ENCODE peak calls at places on chromosomes 13 and 19, in eight cellular contexts. S, O, C, B, K, P, T and L are unnamed samples.

GRCh38 chr13:62793850-62794249 is 1378.2 kb upstream of the PCDH20 start:
- DNase-seq in S (no peak), O (no peak), C (no peak), B (no peak), K (no peak), P (no peak), T (no peak), L (no peak)

GRCh38 chr19:47414469-47414868 is 4.9 kb downstream of the MEIS3 start:
- DNase-seq in S (no peak), O (no peak), C (no peak), B (no peak), K (no peak), P (peak), T (no peak), L (no peak)

GRCh38 chr13:33284016-33284415 is 1.5 kb downstream of the STARD13 start:
- DNase-seq in S (no peak), O (no peak), C (no peak), B (no peak), K (no peak), P (no peak), T (no peak), L (peak)

GRCh38 chr19:1592755-1593628 is at the start of gene MBD3:
- DNase-seq in S (peak), O (peak), C (peak), B (peak), K (peak), P (peak), T (peak), L (peak)

GRCh38 chr19:3366104-3366760 is at the start of gene NFIC:
- DNase-seq in S (peak), O (no peak), C (no peak), B (peak), K (peak), P (peak), T (peak), L (peak)

GRCh38 chr19:54903303-54903702 is 2.6 kb upstream of the NCR1 start:
- DNase-seq in S (no peak), O (no peak), C (no peak), B (no peak), K (no peak), P (no peak), T (no peak), L (no peak)

GRCh38 chr13:26721251-26721939 is 39.2 kb downstream of the GPR12 start:
- DNase-seq in S (no peak), O (no peak), C (no peak), B (peak), K (peak), P (no peak), T (no peak), L (no peak)

GRCh38 chr19:3108775-3109174 is 14.6 kb downstream of the GNA11 start:
- DNase-seq in S (no peak), O (no peak), C (no peak), B (no peak), K (peak), P (peak), T (peak), L (peak)

GRCh38 chr19:55645512-55645881 is 2.0 kb downstream of the ZNF581 start:
- DNase-seq in S (no peak), O (no peak), C (no peak), B (no peak), K (no peak), P (no peak), T (no peak), L (no peak)

GRCh38 chr19:35044317-35045117 is 3.0 kb downstream of the HPN start:
- DNase-seq in S (no peak), O (no peak), C (no peak), B (no peak), K (peak), P (peak), T (peak), L (peak)

DNA sequence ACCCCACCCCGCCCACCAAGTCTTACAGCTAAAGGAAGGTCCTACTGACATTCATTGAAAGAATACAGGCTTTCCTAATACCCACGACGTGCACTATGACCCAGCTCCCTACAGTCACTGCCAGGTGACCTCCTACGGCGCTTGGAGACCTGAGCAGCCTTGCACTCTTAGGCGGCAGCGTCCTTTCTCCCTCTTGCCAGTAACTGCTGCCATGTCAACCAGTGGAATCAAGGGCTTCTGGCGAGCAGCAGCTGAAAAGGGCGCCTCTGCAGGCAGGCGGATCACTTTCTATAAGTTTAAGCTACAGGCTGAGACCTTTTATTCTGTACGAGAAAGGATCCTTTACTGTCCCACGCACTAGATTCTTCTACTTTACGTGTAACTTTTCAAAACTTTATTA is 2.0 kb downstream of the KCTD12 start:
- DNase-seq in S (no peak), O (no peak), C (no peak), B (no peak), K (peak), P (peak), T (peak), L (peak)
- H3K4me3 ChIP-seq in S (peak), O (peak), C (no peak), B (peak), K (peak), P (no peak), T (peak), L (peak)

DNA sequence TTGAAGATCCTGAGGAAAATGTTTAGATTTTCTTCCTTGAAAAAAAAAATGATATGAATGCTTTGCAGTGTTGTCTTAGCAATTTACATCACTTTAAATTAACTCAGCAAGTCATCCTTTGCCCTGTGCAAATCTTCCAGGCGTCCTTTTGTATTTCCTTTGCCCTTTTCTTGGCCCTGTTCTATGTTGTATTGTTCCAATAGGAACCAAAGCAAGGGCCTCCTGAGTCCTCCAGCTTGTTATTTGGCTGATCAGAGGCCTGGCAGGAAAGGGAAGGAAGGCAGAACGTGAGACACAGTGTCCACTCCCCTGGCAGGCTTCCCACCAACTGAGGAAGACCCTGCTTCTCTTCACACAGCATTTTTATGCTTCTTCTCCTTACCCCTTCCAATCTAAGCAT is 260.2 kb upstream of the MIR17HG start:
- DNase-seq in S (no peak), O (no peak), C (no peak), B (no peak), K (no peak), P (peak), T (no peak), L (no peak)
- TF ChIP-seq CTCF in S (no peak), O (no peak), C (no peak), B (no peak), K (no peak), P (no peak), T (no peak), L (no peak)

DNA sequence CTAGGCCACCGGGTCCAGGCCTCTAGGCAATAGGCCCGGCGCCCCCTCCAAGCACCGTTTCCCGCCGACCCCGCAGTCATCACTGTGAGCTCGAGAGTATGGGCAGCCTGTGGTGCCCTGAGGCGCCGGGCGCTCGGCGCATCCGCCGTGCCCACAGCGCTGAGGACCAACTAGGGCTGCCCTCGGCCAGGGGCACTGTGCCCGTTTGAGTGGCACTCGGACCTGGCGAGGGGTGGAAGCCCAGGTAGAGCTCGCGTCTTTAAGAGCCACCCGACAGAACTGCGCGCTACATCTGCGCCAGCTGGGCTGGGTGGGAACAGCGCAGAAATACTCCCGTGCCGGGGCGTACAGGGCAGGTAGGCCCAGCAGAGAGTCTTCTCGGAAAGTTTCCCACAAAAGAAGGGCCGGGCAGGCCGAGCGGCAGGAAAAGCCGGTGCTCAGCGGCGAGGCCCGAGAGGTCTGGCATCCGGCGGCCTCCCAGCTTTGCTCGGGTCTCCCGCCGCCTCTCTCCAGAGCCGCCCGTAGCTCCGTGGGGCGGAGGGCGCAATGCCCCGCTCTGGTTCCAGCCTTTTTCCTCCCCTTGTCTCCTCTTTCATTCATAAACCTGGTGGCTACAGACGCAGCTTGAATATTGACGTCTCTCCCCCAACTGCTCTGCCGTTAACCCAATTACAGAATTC is 5.4 kb upstream of the SOX1 start:
- DNase-seq in S (no peak), O (no peak), C (no peak), B (no peak), K (no peak), P (peak), T (no peak), L (no peak)
- H3K4me3 ChIP-seq in S (no peak), O (no peak), C (no peak), B (no peak), K (no peak), P (peak), T (no peak), L (no peak)

GRCh38 chr19:32224371-32225244 is 120.8 kb upstream of the ZNF507 start:
- DNase-seq in S (no peak), O (no peak), C (no peak), B (no peak), K (peak), P (peak), T (peak), L (peak)
- TF ChIP-seq CTCF in S (peak), O (peak), C (peak), B (peak), K (peak), P (peak), T (peak), L (peak)

GRCh38 chr19:46408611-46409039 is 4.7 kb downstream of the CCDC8 start:
- DNase-seq in S (peak), O (no peak), C (no peak), B (peak), K (no peak), P (peak), T (peak), L (peak)
- H3K4me3 ChIP-seq in S (peak), O (no peak), C (no peak), B (peak), K (no peak), P (peak), T (no peak), L (no peak)

GRCh38 chr19:30719189-30719990 is 347.2 kb downstream of the ZNF536 start:
- DNase-seq in S (no peak), O (no peak), C (no peak), B (no peak), K (peak), P (peak), T (peak), L (peak)

GRCh38 chr19:30722236-30722635 is 350.1 kb downstream of the ZNF536 start:
- DNase-seq in S (no peak), O (no peak), C (no peak), B (no peak), K (no peak), P (no peak), T (no peak), L (no peak)

GRCh38 chr19:30718728-30719127 is 346.5 kb downstream of the ZNF536 start:
- DNase-seq in S (no peak), O (no peak), C (no peak), B (no peak), K (no peak), P (no peak), T (no peak), L (peak)

GRCh38 chr19:30719991-30720329 is 347.8 kb downstream of the ZNF536 start:
- DNase-seq in S (no peak), O (no peak), C (no peak), B (no peak), K (no peak), P (no peak), T (no peak), L (peak)

GRCh38 chr19:30722801-30723200 is 350.6 kb downstream of the ZNF536 start:
- DNase-seq in S (no peak), O (no peak), C (no peak), B (no peak), K (no peak), P (no peak), T (no peak), L (no peak)
- TF ChIP-seq CTCF in S (no peak), O (no peak), C (no peak), B (no peak), K (no peak), P (no peak), T (no peak), L (no peak)

GRCh38 chr13:109784590-109785140 is 1.7 kb downstream of the IRS2 start:
- DNase-seq in S (peak), O (no peak), C (peak), B (peak), K (peak), P (peak), T (peak), L (peak)

GRCh38 chr13:109782066-109782822 is 4.1 kb downstream of the IRS2 start:
- DNase-seq in S (no peak), O (no peak), C (no peak), B (no peak), K (no peak), P (no peak), T (no peak), L (peak)

GRCh38 chr13:109782823-109783411 is 3.5 kb downstream of the IRS2 start:
- DNase-seq in S (no peak), O (no peak), C (no peak), B (no peak), K (no peak), P (no peak), T (no peak), L (no peak)

GRCh38 chr13:109783815-109784589 is 2.4 kb downstream of the IRS2 start:
- DNase-seq in S (no peak), O (no peak), C (no peak), B (no peak), K (no peak), P (no peak), T (no peak), L (peak)

DNA sequence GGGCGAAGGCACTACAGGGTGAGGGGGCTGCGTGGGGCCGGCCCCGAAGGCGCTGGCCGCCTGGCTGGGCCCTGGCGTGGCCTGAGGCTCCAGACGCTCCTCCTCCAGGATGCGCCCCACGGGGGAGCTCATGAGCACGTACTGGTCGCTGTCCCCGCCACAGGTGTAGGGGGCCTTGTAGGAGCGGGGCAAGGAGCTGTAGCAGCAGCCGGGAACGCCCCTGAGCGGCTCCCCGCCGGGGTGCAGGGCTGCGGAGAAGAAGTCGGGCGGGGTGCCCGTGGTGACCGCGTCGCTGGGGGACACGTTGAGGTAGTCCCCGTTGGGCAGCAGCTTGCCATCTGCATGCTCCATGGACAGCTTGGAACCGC is 3.0 kb downstream of the IRS2 start:
- DNase-seq in S (peak), O (no peak), C (peak), B (no peak), K (no peak), P (peak), T (no peak), L (peak)
- H3K4me3 ChIP-seq in S (peak), O (no peak), C (peak), B (peak), K (peak), P (no peak), T (no peak), L (peak)

GRCh38 chr13:99086869-99087129 is 108.9 kb upstream of the DOCK9 start:
- DNase-seq in S (peak), O (no peak), C (no peak), B (no peak), K (peak), P (no peak), T (no peak), L (peak)
- TF ChIP-seq CTCF in S (no peak), O (no peak), C (no peak), B (no peak), K (no peak), P (no peak), T (no peak), L (no peak)

GRCh38 chr19:57807541-57807940 is 7.2 kb downstream of the ZNF552 start:
- DNase-seq in S (no peak), O (no peak), C (no peak), B (no peak), K (no peak), P (no peak), T (no peak), L (no peak)

GRCh38 chr19:57803265-57803593 is 11.5 kb downstream of the ZNF552 start:
- DNase-seq in S (no peak), O (no peak), C (no peak), B (no peak), K (no peak), P (no peak), T (no peak), L (no peak)

GRCh38 chr19:57802269-57802668 is 12.4 kb downstream of the ZNF552 start:
- DNase-seq in S (no peak), O (no peak), C (no peak), B (no peak), K (no peak), P (no peak), T (no peak), L (no peak)

GRCh38 chr19:57800696-57801095 is 14.0 kb downstream of the ZNF552 start:
- DNase-seq in S (no peak), O (no peak), C (no peak), B (no peak), K (no peak), P (peak), T (no peak), L (no peak)

DNA sequence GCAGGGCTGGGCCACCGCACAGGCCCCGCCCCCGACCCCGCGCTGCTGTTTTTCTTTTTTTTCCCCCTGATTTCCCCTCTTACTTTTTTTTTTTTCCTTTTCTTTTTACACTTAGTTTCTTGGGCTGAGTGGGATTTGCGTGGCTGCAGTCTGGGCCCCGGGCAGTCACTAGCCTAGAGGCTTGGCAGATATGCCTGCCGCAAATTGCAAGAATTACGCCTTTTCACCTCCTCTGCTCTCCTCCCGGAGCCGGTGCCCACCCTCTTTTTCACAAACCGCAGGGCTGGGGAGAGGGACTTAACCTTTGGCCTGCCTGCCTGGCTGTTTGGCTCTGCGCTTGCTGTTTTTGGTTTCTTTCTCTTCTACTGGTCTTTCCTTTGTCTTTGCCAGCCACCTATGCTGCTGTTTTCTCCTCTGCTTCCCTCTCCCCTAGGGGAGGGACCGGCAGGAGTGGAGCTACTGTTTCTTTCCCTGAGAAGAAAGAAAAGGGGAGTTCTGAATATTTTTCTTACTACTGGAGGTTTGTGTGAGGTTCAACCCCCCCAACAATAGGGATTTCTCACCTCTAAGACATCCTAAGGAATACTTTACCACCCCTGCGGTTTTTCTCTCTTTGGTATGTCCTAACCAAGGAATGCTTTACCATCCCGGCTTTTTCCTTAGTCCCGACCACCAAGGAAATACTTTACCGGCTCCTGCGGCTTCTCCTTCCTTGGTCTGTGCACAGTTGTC is 11.0 kb downstream of the ZNF552 start:
- DNase-seq in S (no peak), O (no peak), C (peak), B (no peak), K (peak), P (peak), T (peak), L (peak)
- H3K4me3 ChIP-seq in S (peak), O (peak), C (peak), B (peak), K (peak), P (peak), T (peak), L (peak)

DNA sequence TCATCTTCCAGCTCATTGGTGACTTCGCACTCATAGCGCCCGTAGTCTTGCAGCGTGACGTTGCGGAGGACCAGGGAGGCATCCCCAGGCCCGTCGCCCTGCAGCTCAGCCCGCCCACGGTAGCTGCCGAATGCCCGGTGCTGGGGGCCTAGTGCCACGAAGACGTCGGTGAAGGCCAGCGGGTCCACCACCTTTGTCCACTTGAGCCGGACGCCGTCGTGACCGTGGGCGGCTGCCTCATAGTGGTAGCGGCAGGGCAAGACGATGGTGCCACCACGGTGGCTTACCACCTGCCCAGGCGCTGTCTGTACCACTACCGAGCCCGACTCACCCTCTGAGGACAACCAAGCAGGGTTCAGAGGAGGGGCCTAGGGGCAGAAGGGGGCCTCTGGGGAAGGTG is 12.3 kb downstream of the TM6SF2 start:
- DNase-seq in S (no peak), O (no peak), C (no peak), B (no peak), K (no peak), P (no peak), T (no peak), L (no peak)
- TF ChIP-seq CTCF in S (no peak), O (no peak), C (no peak), B (no peak), K (no peak), P (no peak), T (no peak), L (no peak)